ENCODE peak calls at places on chromosome X, in nine cellular contexts. P is CD8-positive, alpha-beta memory T cell; R is SK-N-DZ; I is stimulated activated CD4-positive, alpha-beta T cell treated with anti-CD3 and anti-CD28 coated beads, Interleukin-1b, Interleukin-23, amount 100 ng/mL, for 1 hour; X is heart right ventricle; C is fibroblast of lung; N is AG09319; G is kidney; S is activated naive CD8-positive, alpha-beta T cell treated with anti-CD3 and anti-CD28 coated beads for 36 hours. H is an unnamed sample.

GRCh38 chrX:21662761-21663160 is 4.6 kb upstream of the KLHL34 start:
- DNase-seq in N (no peak), X (no peak), R (no peak), S (no peak), I (no peak), G (no peak), C (no peak), P (no peak), H (no peak)

GRCh38 chrX:77755561-77755960 is 30.5 kb downstream of the ATRX start:
- DNase-seq in I (no peak), R (no peak), P (no peak), N (no peak), G (no peak), C (no peak), X (no peak), S (no peak), H (no peak)

GRCh38 chrX:124421898-124422622 is 75.7 kb downstream of the SH2D1A start:
- DNase-seq in C (no peak), R (no peak), I (no peak), P (no peak), N (no peak), G (no peak), S (no peak), X (no peak), H (no peak)

GRCh38 chrX:81489987-81490386 is 288.1 kb downstream of the SH3BGRL start:
- DNase-seq in N (no peak), R (no peak), G (no peak), P (no peak), C (no peak), S (no peak), I (no peak), X (no peak), H (no peak)

GRCh38 chrX:38262715-38263620 is 42.3 kb upstream of the SRPX start:
- DNase-seq in I (no peak), C (peak), G (no peak), S (no peak), N (no peak), X (no peak), P (no peak), R (no peak), H (no peak)

GRCh38 chrX:11470231-11470630 is 177.0 kb downstream of the AMELX start:
- DNase-seq in R (no peak), P (no peak), C (peak), N (peak), S (no peak), G (no peak), X (no peak), I (no peak), H (no peak)

GRCh38 chrX:132094169-132094568 is 33.7 kb downstream of the FRMD7 start:
- DNase-seq in G (no peak), S (no peak), I (no peak), C (peak), N (no peak), P (no peak), R (no peak), X (no peak), H (no peak)

GRCh38 chrX:69793260-69793935 is 177.5 kb downstream of the EDA start:
- DNase-seq in C (no peak), X (no peak), P (no peak), S (no peak), G (no peak), R (no peak), I (no peak), N (no peak), H (no peak)